ENCODE peak calls at places on chromosomes 3 and 15, in nine cellular contexts. D is NCI-H2227 treated with DMSO at 0.1 percent for 48 hours; Q is left cardiac atrium; I is NCI-H2081 treated with DMSO at 0.1 percent for 48 hours; W is WTC11; E is left colon; T is fibroblast of the aortic adventitia; L is activated CD8-positive, alpha-beta T cell treated with anti-CD3 and anti-CD28 coated beads, Interleukin-2, amount 10 ng/mL, durations not matched to agents 7 days and 5 days; G is effector memory CD4-positive, alpha-beta T cell. Y is an unnamed sample.
A peak's percentile ranks its signal among the peaks of the same experiment; 100 is the strongest.

GRCh38 chr15:77329202-77329601 is 90.7 kb downstream of the PEAK1 start:
- DNase-seq in E (no peak), W (no peak), D (no peak), T (peak; percentile 16), G (no peak), Q (no peak), L (no peak), I (no peak), Y (no peak)

GRCh38 chr3:31634485-31634884 is 101.8 kb downstream of the STT3B start:
- DNase-seq in I (no peak), Q (no peak), T (peak; percentile 66), G (no peak), W (no peak), D (no peak), E (no peak), L (no peak), Y (no peak)

GRCh38 chr3:49701388-49702077 is 12.2 kb downstream of the RNF123 start:
- DNase-seq in L (no peak), I (no peak), E (no peak), G (no peak), Q (no peak), T (no peak), D (no peak), W (peak; percentile 85), Y (no peak)

GRCh38 chr3:79148786-79149185 is 619.0 kb downstream of the ROBO1 start:
- DNase-seq in W (no peak), T (peak; percentile 38), D (no peak), Q (no peak), I (no peak), E (no peak), G (no peak), L (no peak), Y (no peak)

GRCh38 chr3:89172150-89172549 is 64.7 kb downstream of the EPHA3 start:
- DNase-seq in I (no peak), W (no peak), D (no peak), L (no peak), T (no peak), E (no peak), Q (no peak), G (no peak), Y (no peak)

GRCh38 chr3:40719660-40720287 is 195.0 kb downstream of the ZNF621 start:
- DNase-seq in G (no peak), L (no peak), D (peak; percentile 24), E (no peak), W (peak; percentile 25), T (peak; percentile 19), Q (no peak), I (no peak), Y (no peak)

GRCh38 chr15:73631915-73632669 is 1.1 kb downstream of the NPTN start:
- DNase-seq in L (no peak), I (no peak), E (peak; percentile 69), T (peak; percentile 61), D (no peak), W (no peak), G (no peak), Q (peak; percentile 35), Y (no peak)

GRCh38 chr3:17238029-17238428 is 353.3 kb downstream of the PLCL2 start:
- DNase-seq in T (peak; percentile 69), E (no peak), W (peak; percentile 20), I (no peak), D (no peak), L (no peak), Q (no peak), G (no peak), Y (no peak)

GRCh38 chr3:24510030-24510648 is 15.5 kb upstream of the THRB start:
- DNase-seq in I (no peak), G (no peak), E (no peak), L (no peak), T (no peak), W (no peak), Q (no peak), D (no peak), Y (no peak)

GRCh38 chr3:76585794-76586392 is 454.0 kb upstream of the ROBO2 start:
- DNase-seq in D (no peak), T (peak; percentile 1), W (no peak), G (no peak), E (no peak), L (no peak), I (no peak), Q (no peak), Y (no peak)

GRCh38 chr15:90814193-90814811 is 54.1 kb upstream of the FURIN start:
- DNase-seq in G (no peak), E (no peak), W (no peak), L (no peak), Q (no peak), T (no peak), D (no peak), I (no peak), Y (no peak)

GRCh38 chr15:64855206-64856000 is 13.7 kb downstream of the PLEKHO2 start:
- DNase-seq in E (no peak), W (no peak), T (peak; percentile 45), G (no peak), Q (no peak), D (no peak), I (no peak), L (no peak), Y (no peak)

GRCh38 chr15:94002026-94002425 is 229.3 kb upstream of the MCTP2 start:
- DNase-seq in I (no peak), E (no peak), G (no peak), T (no peak), W (no peak), Q (no peak), D (no peak), L (no peak), Y (no peak)

GRCh38 chr3:159234306-159234705 is 432.5 kb downstream of the MFSD1 start:
- DNase-seq in Q (no peak), E (no peak), G (no peak), I (no peak), W (no peak), L (no peak), D (no peak), T (peak; percentile 58), Y (no peak)

GRCh38 chr15:91919014-91919534 is 65.6 kb downstream of the SLCO3A1 start:
- DNase-seq in G (no peak), W (no peak), Q (peak; percentile 58), E (no peak), L (no peak), I (no peak), D (no peak), T (no peak), Y (no peak)

GRCh38 chr3:129429080-129429451 is 630 bp upstream of the EFCAB12 start:
- DNase-seq in T (no peak), W (no peak), I (no peak), D (no peak), Q (no peak), L (no peak), G (no peak), E (no peak), Y (no peak)

GRCh38 chr15:29677871-29678431 is 144.3 kb downstream of the TJP1 start:
- DNase-seq in W (no peak), G (no peak), Q (no peak), L (no peak), I (peak; percentile 58), E (peak; percentile 91), D (no peak), T (no peak), Y (no peak)

GRCh38 chr3:38149701-38150100 is 11.2 kb downstream of the MYD88 start:
- DNase-seq in Q (no peak), D (no peak), E (no peak), L (no peak), G (no peak), W (no peak), T (no peak), I (no peak), Y (no peak)

GRCh38 chr3:63727248-63727647 is 74.8 kb downstream of the SNTN start:
- DNase-seq in W (no peak), L (no peak), Q (no peak), G (no peak), E (no peak), I (no peak), D (no peak), T (no peak), Y (no peak)

GRCh38 chr3:52810923-52811322 is 16.3 kb downstream of the ITIH3 start:
- DNase-seq in L (no peak), E (no peak), W (no peak), D (no peak), Q (no peak), I (no peak), G (no peak), T (no peak), Y (no peak)

GRCh38 chr3:72196377-72196929 is 411.5 kb upstream of the PROK2 start:
- DNase-seq in G (no peak), T (no peak), L (no peak), D (no peak), I (no peak), E (no peak), W (no peak), Q (no peak), Y (no peak)

GRCh38 chr3:11847607-11848006 is 922 bp upstream of the TAMM41 start:
- DNase-seq in Q (no peak), E (no peak), L (peak; percentile 30), I (no peak), G (no peak), D (no peak), T (no peak), W (no peak), Y (no peak)

GRCh38 chr3:115341208-115341607 is 194.1 kb upstream of the ZBTB20 start:
- DNase-seq in G (no peak), Q (no peak), I (no peak), T (peak; percentile 71), L (no peak), D (no peak), W (no peak), E (no peak), Y (no peak)

GRCh38 chr3:115927210-115927609 is 303.9 kb downstream of the GAP43 start:
- DNase-seq in D (no peak), G (no peak), L (no peak), Q (no peak), E (no peak), W (no peak), I (no peak), T (no peak), Y (no peak)

GRCh38 chr3:124401841-124402240 is 328.4 kb upstream of the UMPS start:
- DNase-seq in T (no peak), D (no peak), Q (no peak), I (no peak), L (no peak), E (no peak), G (no peak), W (no peak), Y (no peak)

GRCh38 chr3:33277193-33277882 is at the start of gene FBXL2:
- DNase-seq in T (peak; percentile 54), E (no peak), W (peak; percentile 94), D (peak; percentile 77), Q (peak; percentile 81), G (no peak), L (peak; percentile 26), I (no peak), Y (no peak)

GRCh38 chr3:88034463-88034862 is 24.3 kb downstream of the CGGBP1 start:
- DNase-seq in L (no peak), D (no peak), Q (no peak), W (no peak), E (no peak), T (no peak), G (no peak), I (no peak), Y (no peak)

GRCh38 chr3:126130981-126131750 is 47.2 kb upstream of the SLC41A3 start:
- DNase-seq in W (peak; percentile 5), I (no peak), G (no peak), L (no peak), Q (peak; percentile 5), T (no peak), E (peak; percentile 12), D (no peak), Y (no peak)

GRCh38 chr15:100721758-100722550 is 119.6 kb downstream of the ASB7 start:
- DNase-seq in T (peak; percentile 100), D (no peak), L (peak; percentile 16), I (no peak), E (peak; percentile 66), G (no peak), W (no peak), Q (peak; percentile 73), Y (no peak)

GRCh38 chr3:61562042-61562809 is 855 bp downstream of the PTPRG start:
- DNase-seq in I (no peak), T (peak; percentile 47), Q (peak; percentile 42), W (peak; percentile 16), D (no peak), G (no peak), E (no peak), L (no peak), Y (no peak)

GRCh38 chr3:154954750-154955149 is 125.4 kb upstream of the MME start:
- DNase-seq in W (no peak), E (no peak), I (no peak), Q (no peak), D (no peak), T (peak; percentile 84), G (no peak), L (no peak), Y (no peak)